ENCODE peak calls at places on chromosomes 3 and 15, in five cellular contexts. One of them, this sample, is unnamed.

GRCh38 chr3:39224288-39224687 is 31.9 kb upstream of the XIRP1 start:
- DNase-seq in AG08395: no peak
- DNase-seq in EL: no peak
- DNase-seq in lung: no peak
- DNase-seq in NCI-H1417 treated with DMSO at 0.1 percent for 48 hours: no peak
- DNase-seq in this sample: no peak

GRCh38 chr3:151011427-151011826 is 38.9 kb upstream of the CLRN1 start:
- DNase-seq in AG08395: no peak
- DNase-seq in EL: peak
- DNase-seq in lung: no peak
- DNase-seq in NCI-H1417 treated with DMSO at 0.1 percent for 48 hours: peak
- DNase-seq in this sample: peak

GRCh38 chr15:73050561-73051297 is 1.5 kb upstream of the NEO1 start:
- DNase-seq in AG08395: no peak
- DNase-seq in EL: no peak
- DNase-seq in lung: no peak
- DNase-seq in NCI-H1417 treated with DMSO at 0.1 percent for 48 hours: no peak
- DNase-seq in this sample: no peak

GRCh38 chr15:90629217-90629616 is 87.9 kb upstream of the BLM start:
- DNase-seq in AG08395: no peak
- DNase-seq in EL: no peak
- DNase-seq in lung: no peak
- DNase-seq in NCI-H1417 treated with DMSO at 0.1 percent for 48 hours: no peak
- DNase-seq in this sample: no peak

GRCh38 chr3:181629029-181629428 is 82.7 kb upstream of the SOX2 start:
- DNase-seq in AG08395: no peak
- DNase-seq in EL: no peak
- DNase-seq in lung: no peak
- DNase-seq in NCI-H1417 treated with DMSO at 0.1 percent for 48 hours: no peak
- DNase-seq in this sample: no peak

GRCh38 chr15:98321916-98322315 is 326.4 kb upstream of the IGF1R start:
- DNase-seq in AG08395: no peak
- DNase-seq in EL: no peak
- DNase-seq in lung: no peak
- DNase-seq in NCI-H1417 treated with DMSO at 0.1 percent for 48 hours: no peak
- DNase-seq in this sample: no peak

GRCh38 chr3:42906085-42906904 is at the start of gene ZNF662:
- DNase-seq in AG08395: peak
- DNase-seq in EL: peak
- DNase-seq in lung: peak
- DNase-seq in NCI-H1417 treated with DMSO at 0.1 percent for 48 hours: no peak
- DNase-seq in this sample: peak

GRCh38 chr3:9669277-9669676 is 20.0 kb downstream of the MTMR14 start:
- DNase-seq in AG08395: no peak
- DNase-seq in EL: no peak
- DNase-seq in lung: no peak
- DNase-seq in NCI-H1417 treated with DMSO at 0.1 percent for 48 hours: no peak
- DNase-seq in this sample: no peak

GRCh38 chr15:74788716-74789151 is 6.9 kb downstream of the CSK start:
- DNase-seq in AG08395: no peak
- DNase-seq in EL: no peak
- DNase-seq in lung: no peak
- DNase-seq in NCI-H1417 treated with DMSO at 0.1 percent for 48 hours: no peak
- DNase-seq in this sample: no peak

GRCh38 chr3:150309557-150309956 is 98.5 kb upstream of the TSC22D2 start:
- DNase-seq in AG08395: peak
- DNase-seq in EL: peak
- DNase-seq in lung: no peak
- DNase-seq in NCI-H1417 treated with DMSO at 0.1 percent for 48 hours: no peak
- DNase-seq in this sample: peak

GRCh38 chr3:115651089-115651488 is 27.8 kb downstream of the GAP43 start:
- DNase-seq in AG08395: no peak
- DNase-seq in EL: no peak
- DNase-seq in lung: no peak
- DNase-seq in NCI-H1417 treated with DMSO at 0.1 percent for 48 hours: no peak
- DNase-seq in this sample: no peak

GRCh38 chr3:55500555-55501340 is 13.6 kb upstream of the WNT5A start:
- DNase-seq in AG08395: no peak
- DNase-seq in EL: peak
- DNase-seq in lung: no peak
- DNase-seq in NCI-H1417 treated with DMSO at 0.1 percent for 48 hours: no peak
- DNase-seq in this sample: peak

GRCh38 chr3:149736180-149737100 is 15.8 kb downstream of the COMMD2 start:
- DNase-seq in AG08395: peak
- DNase-seq in EL: peak
- DNase-seq in lung: no peak
- DNase-seq in NCI-H1417 treated with DMSO at 0.1 percent for 48 hours: no peak
- DNase-seq in this sample: peak

GRCh38 chr15:74050127-74050526 is 32.2 kb downstream of the GOLGA6A start:
- DNase-seq in AG08395: no peak
- DNase-seq in EL: no peak
- DNase-seq in lung: no peak
- DNase-seq in NCI-H1417 treated with DMSO at 0.1 percent for 48 hours: no peak
- DNase-seq in this sample: no peak

GRCh38 chr3:150995510-150995909 is 23.0 kb upstream of the CLRN1 start:
- DNase-seq in AG08395: no peak
- DNase-seq in EL: no peak
- DNase-seq in lung: no peak
- DNase-seq in NCI-H1417 treated with DMSO at 0.1 percent for 48 hours: no peak
- DNase-seq in this sample: no peak

GRCh38 chr3:172517859-172518466 is 5.3 kb downstream of the TNFSF10 start:
- DNase-seq in AG08395: no peak
- DNase-seq in EL: no peak
- DNase-seq in lung: no peak
- DNase-seq in NCI-H1417 treated with DMSO at 0.1 percent for 48 hours: no peak
- DNase-seq in this sample: no peak

GRCh38 chr3:194251891-194252560 is 99.1 kb downstream of the CPN2 start:
- DNase-seq in AG08395: no peak
- DNase-seq in EL: no peak
- DNase-seq in lung: no peak
- DNase-seq in NCI-H1417 treated with DMSO at 0.1 percent for 48 hours: no peak
- DNase-seq in this sample: no peak

GRCh38 chr3:12409625-12410596 is 74.4 kb upstream of the TSEN2 start:
- DNase-seq in AG08395: no peak
- DNase-seq in EL: no peak
- DNase-seq in lung: no peak
- DNase-seq in NCI-H1417 treated with DMSO at 0.1 percent for 48 hours: no peak
- DNase-seq in this sample: no peak